ENCODE peak calls at places on chromosome X, in six cellular contexts. N is Caco-2; W is fibroblast of mammary gland; V is A549; J is activated CD4-positive, alpha-beta T cell treated with anti-CD3 and anti-CD28 coated beads, Interleukin-2, amount 50 U/mL, for 48 hours; Z is kidney tubule cell. O is an unnamed sample.

GRCh38 chrX:131626681-131627296 is 82.9 kb downstream of the OR13H1 start:
- DNase-seq in N (no peak), W (peak; percentile 23), V (peak; percentile 48), J (no peak), Z (no peak), O (peak; percentile 9)

GRCh38 chrX:145630806-145631435 is 186.7 kb upstream of the SLITRK2 start:
- DNase-seq in N (no peak), W (no peak), V (no peak), J (no peak), Z (no peak), O (no peak)

GRCh38 chrX:132568291-132568690 is 79.5 kb upstream of the MBNL3 start:
- DNase-seq in N (no peak), W (no peak), V (no peak), J (no peak), Z (no peak), O (no peak)

GRCh38 chrX:101659601-101660063 is at the start of gene ARMCX2:
- DNase-seq in N (no peak), W (peak; percentile 66), V (no peak), J (no peak), Z (peak; percentile 26), O (no peak)

GRCh38 chrX:142549923-142550322 is 344.8 kb upstream of the MAGEC2 start:
- DNase-seq in N (no peak), W (no peak), V (no peak), J (no peak), Z (no peak), O (no peak)

GRCh38 chrX:123422875-123423274 is 238.8 kb downstream of the GRIA3 start:
- DNase-seq in N (no peak), W (peak; percentile 59), V (peak; percentile 31), J (no peak), Z (peak; percentile 39), O (peak; percentile 21)

GRCh38 chrX:153988493-153988892 is 15.9 kb downstream of the TMEM187 start:
- DNase-seq in N (no peak), W (no peak), V (no peak), J (no peak), Z (no peak), O (no peak)

GRCh38 chrX:81542255-81542654 is 340.4 kb downstream of the SH3BGRL start:
- DNase-seq in N (no peak), W (no peak), V (no peak), J (no peak), Z (no peak), O (no peak)

GRCh38 chrX:1097328-1097727 is 115.1 kb downstream of the CRLF2 start:
- DNase-seq in N (no peak), W (no peak), V (no peak), J (no peak), Z (no peak), O (no peak)

GRCh38 chrX:36869457-36869856 is 138.7 kb upstream of the FAM47C start:
- DNase-seq in N (no peak), W (no peak), V (no peak), J (no peak), Z (no peak), O (no peak)

GRCh38 chrX:70527610-70528009 is 83.0 kb downstream of the DLG3 start:
- DNase-seq in N (no peak), W (no peak), V (no peak), J (no peak), Z (no peak), O (no peak)

GRCh38 chrX:153640736-153641574 is 6.0 kb upstream of the DUSP9 start:
- DNase-seq in N (no peak), W (no peak), V (no peak), J (no peak), Z (no peak), O (peak; percentile 18)

GRCh38 chrX:17266171-17266570 is 108.8 kb upstream of the NHS start:
- DNase-seq in N (no peak), W (no peak), V (no peak), J (no peak), Z (no peak), O (no peak)

GRCh38 chrX:22800360-22800759 is 199.4 kb upstream of the DDX53 start:
- DNase-seq in N (no peak), W (peak; percentile 89), V (peak; percentile 39), J (no peak), Z (peak; percentile 50), O (peak; percentile 47)

GRCh38 chrX:20857746-20858145 is 516.5 kb upstream of the CNKSR2 start:
- DNase-seq in N (no peak), W (peak; percentile 55), V (peak; percentile 4), J (no peak), Z (no peak), O (no peak)

GRCh38 chrX:103197721-103198306 is 17.1 kb upstream of the BEX4 start:
- DNase-seq in N (no peak), W (peak; percentile 92), V (no peak), J (no peak), Z (peak; percentile 62), O (no peak)

GRCh38 chrX:87621697-87622096 is 104.1 kb downstream of the KLHL4 start:
- DNase-seq in N (no peak), W (peak; percentile 24), V (no peak), J (no peak), Z (no peak), O (no peak)

O was measured in SW480.